ENCODE peak calls at places on chromosomes 3 and 15, in seven cellular contexts. D, X, K, Y, P, S and R are unnamed samples.

GRCh38 chr15:90037961-90038633 is 37.0 kb downstream of the ZNF710 start:
- DNase-seq in D (no peak), X (no peak), K (no peak), Y (peak; percentile 79), P (peak; percentile 58), S (no peak), R (no peak)

GRCh38 chr3:73415118-73415517 is 209.6 kb downstream of the PDZRN3 start:
- DNase-seq in D (no peak), X (no peak), K (no peak), Y (no peak), P (no peak), S (no peak), R (no peak)

GRCh38 chr3:186534113-186534669 is 10.0 kb downstream of the CRYGS start:
- DNase-seq in D (no peak), X (no peak), K (no peak), Y (peak; percentile 64), P (no peak), S (no peak), R (no peak)

GRCh38 chr3:30286007-30286669 is 320.3 kb upstream of the TGFBR2 start:
- DNase-seq in D (no peak), X (peak; percentile 60), K (peak; percentile 88), Y (no peak), P (peak; percentile 99), S (peak; percentile 85), R (no peak)

GRCh38 chr3:119469378-119470189 is 821 bp downstream of the POGLUT1 start:
- DNase-seq in D (no peak), X (no peak), K (no peak), Y (peak; percentile 25), P (peak; percentile 38), S (no peak), R (no peak)

GRCh38 chr3:196502775-196503181 is 790 bp downstream of the RNF168 start:
- DNase-seq in D (peak; percentile 44), X (peak; percentile 62), K (peak; percentile 61), Y (no peak), P (peak; percentile 94), S (peak; percentile 54), R (peak; percentile 46)

GRCh38 chr3:140022061-140022781 is 87.2 kb downstream of the CLSTN2 start:
- DNase-seq in D (no peak), X (peak; percentile 68), K (peak; percentile 31), Y (no peak), P (no peak), S (no peak), R (no peak)

GRCh38 chr3:174083706-174084105 is 686.2 kb downstream of the NLGN1 start:
- DNase-seq in D (no peak), X (no peak), K (no peak), Y (no peak), P (no peak), S (no peak), R (no peak)

GRCh38 chr15:74785716-74786032 is 3.8 kb downstream of the CSK start:
- DNase-seq in D (no peak), X (no peak), K (no peak), Y (peak; percentile 65), P (no peak), S (no peak), R (no peak)

GRCh38 chr3:132660056-132660744 is at the start of gene UBA5:
- DNase-seq in D (peak; percentile 70), X (peak; percentile 81), K (peak; percentile 68), Y (peak; percentile 83), P (peak; percentile 78), S (peak; percentile 58), R (peak; percentile 61)

GRCh38 chr15:82709081-82709420 is 624 bp downstream of the AP3B2 start:
- DNase-seq in D (no peak), X (no peak), K (no peak), Y (no peak), P (peak; percentile 3), S (no peak), R (no peak)

GRCh38 chr15:79844221-79844620 is 52.6 kb downstream of the MTHFS start:
- DNase-seq in D (no peak), X (no peak), K (no peak), Y (no peak), P (no peak), S (no peak), R (no peak)

GRCh38 chr3:13411186-13411860 is 8.8 kb downstream of the NUP210 start:
- DNase-seq in D (no peak), X (no peak), K (no peak), Y (no peak), P (no peak), S (no peak), R (no peak)

GRCh38 chr3:132595036-132595435 is 2.0 kb upstream of the ACKR4 start:
- DNase-seq in D (no peak), X (no peak), K (no peak), Y (no peak), P (peak; percentile 82), S (no peak), R (no peak)

GRCh38 chr15:67967871-67968423 is 86.2 kb upstream of the PIAS1 start:
- DNase-seq in D (peak; percentile 81), X (peak; percentile 90), K (peak; percentile 72), Y (peak; percentile 62), P (peak; percentile 46), S (peak; percentile 76), R (peak; percentile 91)

GRCh38 chr3:107116251-107116650 is 261.0 kb upstream of the CCDC54 start:
- DNase-seq in D (no peak), X (no peak), K (no peak), Y (no peak), P (no peak), S (no peak), R (no peak)

GRCh38 chr3:1251282-1252060 is 158.6 kb downstream of the CNTN6 start:
- DNase-seq in D (no peak), X (no peak), K (no peak), Y (no peak), P (peak; percentile 16), S (no peak), R (no peak)

GRCh38 chr3:125381314-125381713 is 6.2 kb upstream of the ZNF148 start:
- DNase-seq in D (no peak), X (no peak), K (no peak), Y (no peak), P (no peak), S (no peak), R (no peak)

GRCh38 chr3:16741103-16741758 is 136.0 kb upstream of the DAZL start:
- DNase-seq in D (no peak), X (no peak), K (no peak), Y (no peak), P (peak; percentile 94), S (peak; percentile 26), R (no peak)

GRCh38 chr3:78647735-78648134 is 1120.1 kb downstream of the ROBO1 start:
- DNase-seq in D (no peak), X (no peak), K (no peak), Y (no peak), P (peak; percentile 51), S (no peak), R (no peak)

GRCh38 chr3:141279074-141279945 is 47.7 kb downstream of the PXYLP1 start:
- DNase-seq in D (no peak), X (no peak), K (no peak), Y (peak; percentile 56), P (peak; percentile 51), S (no peak), R (no peak)

GRCh38 chr15:37095993-37096877 is 4.1 kb downstream of the MEIS2 start:
- DNase-seq in D (no peak), X (peak; percentile 67), K (no peak), Y (no peak), P (peak; percentile 52), S (no peak), R (peak; percentile 26)

GRCh38 chr15:93610944-93611343 is 521.9 kb upstream of the RGMA start:
- DNase-seq in D (no peak), X (no peak), K (no peak), Y (no peak), P (no peak), S (no peak), R (no peak)

GRCh38 chr3:37256447-37256846 is 82.1 kb upstream of the LRRFIP2 start:
- DNase-seq in D (no peak), X (no peak), K (no peak), Y (no peak), P (peak; percentile 24), S (no peak), R (no peak)

GRCh38 chr3:167575000-167575399 is 78.7 kb downstream of the WDR49 start:
- DNase-seq in D (peak; percentile 23), X (no peak), K (no peak), Y (no peak), P (no peak), S (no peak), R (peak; percentile 4)

DNA sequence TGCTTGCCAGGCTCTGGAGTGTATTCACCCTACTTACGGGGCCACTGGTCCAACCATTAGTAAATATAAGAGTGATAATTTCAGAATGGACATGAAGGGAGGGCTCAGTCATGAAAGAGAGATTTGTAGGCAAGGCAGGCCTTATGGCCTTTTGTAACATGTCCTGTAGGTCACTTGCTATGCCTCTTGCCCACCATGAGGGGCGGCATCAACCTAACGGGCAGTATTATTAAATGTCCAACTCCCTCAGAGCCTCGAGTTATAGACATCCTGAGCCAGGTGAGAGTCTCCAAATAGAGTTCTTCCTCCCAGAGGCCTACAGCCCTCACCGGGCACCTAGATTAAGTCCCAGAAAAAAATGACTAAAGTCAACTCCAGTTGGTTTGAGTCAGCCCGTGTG is 30.2 kb downstream of the ONECUT1 start:
- DNase-seq in D (no peak), X (no peak), K (no peak), Y (no peak), P (no peak), S (no peak), R (no peak)
- TF ChIP-seq CTCF in D (no peak), X (no peak), K (no peak), Y (no peak), P (no peak), S (no peak), R (no peak)

GRCh38 chr3:18847583-18848197 is 300.6 kb upstream of the KCNH8 start:
- DNase-seq in D (no peak), X (no peak), K (no peak), Y (peak; percentile 14), P (no peak), S (no peak), R (no peak)
- TF ChIP-seq CTCF in D (peak; percentile 75), X (no peak), K (peak; percentile 29), Y (peak; percentile 34), P (no peak), S (no peak), R (peak; percentile 44)

GRCh38 chr3:113912551-113913246 is 35.1 kb upstream of the ZDHHC23 start:
- DNase-seq in D (no peak), X (no peak), K (peak; percentile 61), Y (peak; percentile 56), P (peak; percentile 83), S (no peak), R (no peak)
- TF ChIP-seq CTCF in D (peak; percentile 59), X (peak; percentile 37), K (peak; percentile 85), Y (peak; percentile 71), P (peak; percentile 65), S (peak; percentile 30), R (peak; percentile 56)

DNA sequence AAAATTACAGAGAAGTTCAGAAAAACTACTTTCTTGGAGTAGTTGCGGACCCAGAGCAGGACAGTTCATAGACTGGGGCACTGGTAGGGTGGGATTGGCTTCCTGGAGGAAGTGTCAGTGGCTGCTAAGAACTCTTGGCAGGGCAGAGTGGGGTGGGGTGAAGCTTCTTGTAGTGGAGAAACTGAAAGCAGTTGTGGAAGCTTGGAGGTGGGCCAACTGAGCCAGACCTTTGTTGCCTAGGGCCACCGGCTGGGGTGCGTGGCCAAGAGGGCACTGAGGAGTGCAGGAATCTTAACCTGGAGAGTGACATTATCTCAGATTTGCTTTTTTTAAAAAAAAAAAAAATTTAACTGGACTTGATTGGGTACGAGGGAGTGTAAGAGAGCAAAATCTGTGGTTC is 3.2 kb downstream of the KAT2B start:
- DNase-seq in D (no peak), X (peak; percentile 76), K (peak; percentile 85), Y (peak; percentile 44), P (peak; percentile 43), S (peak; percentile 89), R (no peak)
- TF ChIP-seq CTCF in D (no peak), X (no peak), K (no peak), Y (no peak), P (no peak), S (no peak), R (no peak)